ENCODE peak calls at places on chromosomes 3 and 15, in four cellular contexts. T is ovary, F is AG09319, V is substantia nigra. K is an unnamed sample.

GRCh38 chr3:55873523-55874254 is 386.6 kb upstream of the WNT5A start:
- DNase-seq in T (no peak), F (no peak), V (no peak), K (peak)

GRCh38 chr3:44685128-44685800 is 27.2 kb upstream of the ZNF502 start:
- DNase-seq in T (peak), F (peak), V (peak), K (peak)

GRCh38 chr3:159850481-159850880 is 138.2 kb upstream of the IL12A start:
- DNase-seq in T (no peak), F (no peak), V (no peak), K (no peak)

GRCh38 chr3:98242155-98242554 is 21.9 kb upstream of the OR5H6 start:
- DNase-seq in T (no peak), F (no peak), V (no peak), K (no peak)

GRCh38 chr15:31016446-31016915 is 25.1 kb upstream of the MTMR10 start:
- DNase-seq in T (no peak), F (no peak), V (no peak), K (peak)

GRCh38 chr15:41207687-41208448 is 22.7 kb downstream of the EXD1 start:
- DNase-seq in T (no peak), F (no peak), V (no peak), K (peak)

GRCh38 chr15:84910928-84911623 is 26.6 kb downstream of the SLC28A1 start:
- DNase-seq in T (no peak), F (no peak), V (no peak), K (no peak)

GRCh38 chr3:178822722-178823121 is 248.9 kb downstream of the ZMAT3 start:
- DNase-seq in T (no peak), F (no peak), V (no peak), K (no peak)

GRCh38 chr3:184227481-184227935 is 1.9 kb upstream of the VWA5B2 start:
- DNase-seq in T (no peak), F (no peak), V (no peak), K (peak)

GRCh38 chr3:172839679-172840078 is 89.2 kb downstream of the ECT2 start:
- DNase-seq in T (no peak), F (no peak), V (no peak), K (no peak)

GRCh38 chr15:41794081-41794480 is 19.8 kb downstream of the MAPKBP1 start:
- DNase-seq in T (no peak), F (no peak), V (no peak), K (peak)

GRCh38 chr3:195012571-195012970 is 258.4 kb downstream of the XXYLT1 start:
- DNase-seq in T (no peak), F (no peak), V (no peak), K (no peak)

GRCh38 chr15:51281368-51281967 is 56.9 kb downstream of the CYP19A1 start:
- DNase-seq in T (peak), F (peak), V (peak), K (peak)

GRCh38 chr3:177529716-177530335 is 332.5 kb upstream of the TBL1XR1 start:
- DNase-seq in T (no peak), F (peak), V (no peak), K (peak)

GRCh38 chr3:42036483-42036823 is 54.7 kb upstream of the TRAK1 start:
- DNase-seq in T (no peak), F (peak), V (no peak), K (peak)

GRCh38 chr15:98582900-98583554 is 65.3 kb upstream of the IGF1R start:
- DNase-seq in T (no peak), F (no peak), V (no peak), K (no peak)

GRCh38 chr3:190122198-190122771 is 1.6 kb upstream of the P3H2 start:
- DNase-seq in T (no peak), F (no peak), V (no peak), K (peak)

GRCh38 chr3:113825090-113825489 is 13.5 kb upstream of the GRAMD1C start:
- DNase-seq in T (no peak), F (no peak), V (no peak), K (peak)

GRCh38 chr3:161890147-161890625 is 393.6 kb downstream of the OTOL1 start:
- DNase-seq in T (no peak), F (peak), V (no peak), K (peak)

GRCh38 chr3:44439499-44440295 is 37.8 kb downstream of the ZNF445 start:
- DNase-seq in T (peak), F (no peak), V (peak), K (no peak)

GRCh38 chr15:66798426-66799061 is 96.5 kb downstream of the SMAD6 start:
- DNase-seq in T (no peak), F (no peak), V (no peak), K (peak)

GRCh38 chr15:49155834-49156627 is 632 bp upstream of the COPS2 start:
- DNase-seq in T (no peak), F (no peak), V (no peak), K (peak)

GRCh38 chr15:101169457-101170071 is 82.3 kb downstream of the CHSY1 start:
- DNase-seq in T (no peak), F (no peak), V (no peak), K (peak)

GRCh38 chr15:50712018-50712417 is 25.4 kb upstream of the TRPM7 start:
- DNase-seq in T (no peak), F (no peak), V (no peak), K (no peak)

GRCh38 chr15:99604865-99605264 is 39.1 kb downstream of the MEF2A start:
- DNase-seq in T (no peak), F (no peak), V (no peak), K (no peak)

GRCh38 chr3:129016725-129017530 is 15.8 kb downstream of the EFCC1 start:
- DNase-seq in T (no peak), F (no peak), V (no peak), K (no peak)